ENCODE peak calls at places on chromosomes 7 and 10, in six cellular contexts. D is prostate gland, R is sigmoid colon, U is transverse colon, M is K562, V is stomach. B is an unnamed sample.

GRCh38 chr10:89427629-89428028 is 13.3 kb downstream of the IFIT5 start:
- DNase-seq in R (no peak), V (no peak), D (no peak), M (no peak), U (no peak), B (no peak)

GRCh38 chr10:44344727-44345126 is 40.2 kb downstream of the CXCL12 start:
- DNase-seq in R (no peak), V (no peak), M (peak), D (no peak), U (no peak), B (no peak)

GRCh38 chr10:124860426-124860825 is 58.8 kb downstream of the ABRAXAS2 start:
- DNase-seq in V (no peak), U (no peak), M (no peak), D (no peak), R (no peak), B (no peak)

GRCh38 chr10:107415446-107415845 is 250.9 kb upstream of the SORCS1 start:
- DNase-seq in D (no peak), R (no peak), M (no peak), U (no peak), V (no peak), B (no peak)

GRCh38 chr7:148540041-148540738 is 50.4 kb upstream of the C7orf33 start:
- DNase-seq in U (no peak), M (no peak), R (peak), V (no peak), D (no peak), B (no peak)

GRCh38 chr7:6438427-6438826 is 9.3 kb downstream of the DAGLB start:
- DNase-seq in V (no peak), M (no peak), R (no peak), D (no peak), U (no peak), B (no peak)

GRCh38 chr7:80859272-80859970 is 59.4 kb downstream of the SEMA3C start:
- DNase-seq in V (no peak), R (peak), M (no peak), D (peak), U (peak), B (no peak)

GRCh38 chr7:601573-602340 is 82.1 kb upstream of the PDGFA start:
- DNase-seq in D (no peak), V (peak), R (peak), M (peak), U (peak), B (no peak)

GRCh38 chr10:87541114-87541513 is 36.4 kb downstream of the MINPP1 start:
- DNase-seq in M (no peak), R (no peak), U (no peak), D (no peak), V (no peak), B (no peak)

GRCh38 chr10:129761166-129761565 is 202.9 kb downstream of the EBF3 start:
- DNase-seq in R (no peak), V (peak), M (no peak), D (no peak), U (no peak), B (no peak)

GRCh38 chr10:7407368-7408002 is 3.3 kb downstream of the SFMBT2 start:
- DNase-seq in V (no peak), D (no peak), U (no peak), M (no peak), R (no peak), B (no peak)

GRCh38 chr10:15714847-15715246 is 4.9 kb downstream of the ITGA8 start:
- DNase-seq in V (no peak), M (no peak), U (no peak), R (no peak), D (no peak), B (no peak)

GRCh38 chr7:4841836-4842235 is 20.0 kb downstream of the PAPOLB start:
- DNase-seq in R (no peak), U (no peak), D (no peak), V (no peak), M (no peak), B (no peak)

GRCh38 chr7:132577206-132578049 is 1.2 kb upstream of the PLXNA4 start:
- DNase-seq in R (peak), M (no peak), D (peak), U (peak), V (peak), B (no peak)

GRCh38 chr10:70442332-70442988 is 979 bp upstream of the NODAL start:
- DNase-seq in V (no peak), R (no peak), M (no peak), U (peak), D (no peak), B (no peak)

GRCh38 chr10:72353963-72354355 is 760 bp downstream of the DNAJB12 start:
- DNase-seq in M (peak), R (no peak), V (no peak), D (no peak), U (no peak), B (peak)

GRCh38 chr10:100879741-100880360 is 32.9 kb upstream of the SLF2 start:
- DNase-seq in R (no peak), M (peak), V (no peak), U (no peak), D (no peak), B (peak)

GRCh38 chr10:307659-308058 is 172.4 kb downstream of the ZMYND11 start:
- DNase-seq in M (no peak), D (no peak), R (no peak), U (no peak), V (no peak), B (no peak)

GRCh38 chr7:85039196-85039923 is 147.5 kb downstream of the SEMA3D start:
- DNase-seq in R (no peak), D (no peak), V (no peak), U (no peak), M (no peak), B (no peak)

GRCh38 chr10:127715782-127716378 is 21.1 kb upstream of the FOXI2 start:
- DNase-seq in U (no peak), D (no peak), M (no peak), V (no peak), R (no peak), B (no peak)

GRCh38 chr10:11724938-11725776 is 17.0 kb upstream of the ECHDC3 start:
- DNase-seq in U (no peak), R (no peak), D (no peak), M (peak), V (no peak), B (no peak)

GRCh38 chr7:14420768-14421167 is 431.3 kb upstream of the ETV1 start:
- DNase-seq in R (no peak), U (no peak), M (no peak), D (no peak), V (no peak), B (no peak)

GRCh38 chr10:4670737-4671136 is 155.3 kb upstream of the AKR1E2 start:
- DNase-seq in V (no peak), D (no peak), U (no peak), M (no peak), R (no peak), B (no peak)

GRCh38 chr10:51178634-51179033 is 104.3 kb downstream of the PRKG1 start:
- DNase-seq in R (no peak), D (no peak), U (no peak), M (no peak), V (no peak), B (no peak)

GRCh38 chr7:150801242-150801945 is 825 bp downstream of the TMEM176A start:
- DNase-seq in M (no peak), D (no peak), V (no peak), U (peak), R (no peak), B (no peak)

GRCh38 chr7:150801946-150802771 is 1.6 kb downstream of the TMEM176A start:
- DNase-seq in U (peak), V (no peak), D (no peak), R (no peak), M (no peak), B (no peak)

GRCh38 chr7:150800576-150801241 is at the start of gene TMEM176A:
- DNase-seq in D (no peak), U (peak), V (no peak), M (no peak), R (no peak), B (no peak)

GRCh38 chr7:150799156-150799555 is 1.0 kb downstream of the TMEM176B start:
- DNase-seq in R (no peak), V (no peak), U (no peak), M (no peak), D (no peak), B (no peak)

GRCh38 chr7:150799741-150800575 is at the start of gene TMEM176B:
- DNase-seq in V (no peak), D (no peak), U (peak), R (peak), M (no peak), B (no peak)
- H3K4me3 ChIP-seq in V (peak), D (peak), U (peak), R (peak), M (no peak), B (no peak)

DNA sequence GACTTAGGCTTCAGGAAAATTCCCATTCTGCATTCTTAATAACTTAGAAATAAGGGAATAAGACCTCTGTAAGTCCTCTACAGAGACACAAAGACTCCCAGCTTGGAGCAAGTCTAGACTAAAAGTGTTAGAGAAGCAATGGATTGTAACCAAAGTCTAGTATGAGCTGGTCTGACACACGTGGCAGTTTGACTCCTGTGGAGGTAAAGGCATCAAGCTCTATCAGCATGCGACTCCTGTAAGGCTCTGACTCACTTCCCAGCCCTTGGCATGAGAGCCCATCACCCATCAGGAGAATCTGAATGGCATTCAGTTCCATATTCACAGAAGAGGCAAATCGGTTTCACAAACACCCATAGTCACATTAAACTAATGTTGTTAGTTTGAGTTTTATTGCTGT is 4.4 kb upstream of the VSTM4 start:
- DNase-seq in R (no peak), U (no peak), M (no peak), V (no peak), D (no peak), B (no peak)
- H3K27ac ChIP-seq in R (no peak), U (no peak), M (no peak), V (no peak), D (no peak), B (no peak)

DNA sequence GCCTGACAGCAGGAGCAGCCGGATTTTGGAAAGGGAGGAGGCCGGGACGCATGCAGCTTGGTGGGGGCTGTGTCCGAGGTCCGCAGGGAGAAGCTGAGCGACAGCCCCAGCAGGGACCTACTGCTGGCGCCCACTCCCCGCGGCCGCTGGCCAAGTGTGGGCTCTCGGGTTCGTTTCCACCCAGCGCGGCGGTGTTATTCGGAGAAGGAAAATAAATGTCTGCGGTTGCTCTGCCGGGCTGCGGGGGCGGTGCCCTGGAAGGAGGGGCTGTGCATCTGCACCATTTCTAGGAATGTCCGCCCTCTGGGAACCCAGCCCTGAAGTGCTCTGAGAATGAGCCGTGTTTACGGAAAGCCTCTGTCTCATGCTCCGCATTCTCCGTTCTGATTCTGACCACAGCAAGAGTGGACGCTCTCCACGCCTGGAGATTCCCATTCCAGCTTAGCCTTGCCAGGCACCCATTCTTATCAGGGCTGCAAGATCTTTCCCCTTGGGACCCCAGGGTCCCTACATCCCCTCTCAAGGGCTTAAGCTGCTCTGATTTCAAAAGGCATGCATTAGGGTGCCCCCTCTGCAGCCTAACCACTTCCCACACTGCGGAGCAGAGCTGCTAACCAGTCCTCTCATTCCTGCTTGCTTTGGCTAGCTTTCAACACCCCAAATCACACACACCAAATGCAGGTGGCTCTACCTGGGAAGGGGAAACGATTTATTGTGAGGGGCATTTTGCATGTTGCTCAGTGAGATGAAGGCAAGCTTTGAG is 256.6 kb upstream of the GLI3 start:
- DNase-seq in V (peak), M (peak), R (peak), U (peak), D (peak), B (no peak)
- TF ChIP-seq POLR2AphosphoS5 in V (peak), M (no peak), R (no peak), U (peak), D (peak), B (no peak)

GRCh38 chr7:149692056-149692455 is 81.3 kb downstream of the ZNF467 start:
- DNase-seq in U (no peak), V (no peak), R (no peak), D (no peak), M (no peak), B (no peak)

GRCh38 chr7:149688836-149689590 is 84.4 kb downstream of the ZNF467 start:
- DNase-seq in D (no peak), V (no peak), U (no peak), M (no peak), R (no peak), B (no peak)

GRCh38 chr7:149690688-149691446 is 82.5 kb downstream of the ZNF467 start:
- DNase-seq in D (no peak), V (no peak), R (peak), U (no peak), M (peak), B (peak)

GRCh38 chr7:149689591-149689845 is 83.9 kb downstream of the ZNF467 start:
- DNase-seq in M (no peak), D (no peak), V (no peak), R (no peak), U (no peak), B (no peak)

DNA sequence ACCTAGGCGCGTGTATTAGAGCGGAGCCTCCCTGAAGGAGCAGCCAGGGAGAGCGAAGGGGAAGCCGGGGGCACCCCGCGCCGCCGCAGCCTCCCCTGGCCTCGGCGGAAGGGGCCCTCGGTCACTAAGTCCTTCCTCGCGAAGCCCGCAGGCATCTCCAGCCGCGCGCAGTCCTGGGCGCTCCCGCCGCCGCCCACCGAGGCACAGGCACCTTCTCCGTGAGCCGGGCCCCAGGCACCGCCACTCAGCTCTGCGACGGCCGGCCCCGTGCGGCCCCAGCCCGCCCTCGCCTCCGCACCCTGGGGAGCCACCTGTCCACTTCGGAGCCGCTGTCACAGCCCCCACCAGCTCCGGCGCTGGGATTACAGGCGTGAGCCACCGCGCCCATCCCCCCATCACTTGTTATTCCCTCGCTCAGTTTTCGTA is 80.8 kb downstream of the ZNF467 start:
- DNase-seq in U (no peak), V (no peak), M (no peak), D (no peak), R (no peak), B (no peak)
- H3K4me3 ChIP-seq in U (no peak), V (peak), M (no peak), D (no peak), R (peak), B (no peak)

DNA sequence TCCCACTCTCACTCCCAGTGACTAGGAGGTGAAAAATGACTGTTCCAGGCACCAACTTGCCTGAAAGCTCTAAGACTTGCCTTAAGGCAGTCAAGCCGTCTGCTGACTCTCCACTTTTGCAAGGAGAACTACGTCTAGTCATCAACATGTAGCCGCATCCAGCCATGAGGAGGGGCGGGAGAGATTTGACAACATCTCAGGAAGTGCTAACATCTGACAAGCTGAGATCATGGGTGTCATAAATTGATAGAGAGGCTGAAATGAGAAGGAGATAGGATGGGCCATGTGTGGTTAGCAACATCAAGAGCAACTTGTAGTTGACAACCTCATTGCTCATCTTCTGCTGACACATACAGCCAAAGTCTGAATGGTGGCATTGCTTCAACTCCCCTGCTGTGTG is 9.0 kb upstream of the TBXAS1 start:
- DNase-seq in V (no peak), R (no peak), M (no peak), U (no peak), D (no peak), B (no peak)
- H3K27ac ChIP-seq in V (no peak), R (no peak), M (no peak), U (no peak), D (no peak), B (no peak)

B was measured in HL-60.